ENCODE peak calls at places on chromosomes 16 and 17, in eight cellular contexts. One of them, this sample, is unnamed.

GRCh38 chr17:34098712-34099111 is 156.4 kb upstream of the CCL2 start:
- DNase-seq in stimulated activated CD4-positive, alpha-beta T cell treated with anti-CD3 and anti-CD28 coated beads, Interleukin-1b, Interleukin-23, amount 100 ng/mL, for 1 hour: no peak
- DNase-seq in KG1: no peak
- DNase-seq in AG10803: no peak
- DNase-seq in activated effector memory CD4-positive, alpha-beta T cell treated with Interleukin-2 at 50 U/mL for 16 hours: no peak
- DNase-seq in pulmonary artery endothelial cell: no peak
- DNase-seq in AG08396: no peak
- DNase-seq in stimulated activated CD8-positive, alpha-beta memory T cell treated with anti-CD3 and anti-CD28 coated beads, Interleukin-4, amount 100 ng/mL, for 24 hours: no peak
- DNase-seq in this sample: no peak

GRCh38 chr16:85416267-85417109 is 196.6 kb upstream of the GSE1 start:
- DNase-seq in stimulated activated CD4-positive, alpha-beta T cell treated with anti-CD3 and anti-CD28 coated beads, Interleukin-1b, Interleukin-23, amount 100 ng/mL, for 1 hour: peak
- DNase-seq in KG1: peak
- DNase-seq in AG10803: peak
- DNase-seq in activated effector memory CD4-positive, alpha-beta T cell treated with Interleukin-2 at 50 U/mL for 16 hours: peak
- DNase-seq in pulmonary artery endothelial cell: no peak
- DNase-seq in AG08396: peak
- DNase-seq in stimulated activated CD8-positive, alpha-beta memory T cell treated with anti-CD3 and anti-CD28 coated beads, Interleukin-4, amount 100 ng/mL, for 24 hours: peak
- DNase-seq in this sample: peak

GRCh38 chr17:69423450-69423849 is 9.0 kb downstream of the MAP2K6 start:
- DNase-seq in stimulated activated CD4-positive, alpha-beta T cell treated with anti-CD3 and anti-CD28 coated beads, Interleukin-1b, Interleukin-23, amount 100 ng/mL, for 1 hour: no peak
- DNase-seq in KG1: peak
- DNase-seq in AG10803: no peak
- DNase-seq in activated effector memory CD4-positive, alpha-beta T cell treated with Interleukin-2 at 50 U/mL for 16 hours: no peak
- DNase-seq in pulmonary artery endothelial cell: peak
- DNase-seq in AG08396: no peak
- DNase-seq in stimulated activated CD8-positive, alpha-beta memory T cell treated with anti-CD3 and anti-CD28 coated beads, Interleukin-4, amount 100 ng/mL, for 24 hours: no peak
- DNase-seq in this sample: no peak

GRCh38 chr17:61361084-61361483 is 38.6 kb upstream of the TBX2 start:
- DNase-seq in stimulated activated CD4-positive, alpha-beta T cell treated with anti-CD3 and anti-CD28 coated beads, Interleukin-1b, Interleukin-23, amount 100 ng/mL, for 1 hour: no peak
- DNase-seq in KG1: no peak
- DNase-seq in AG10803: peak
- DNase-seq in activated effector memory CD4-positive, alpha-beta T cell treated with Interleukin-2 at 50 U/mL for 16 hours: no peak
- DNase-seq in pulmonary artery endothelial cell: no peak
- DNase-seq in AG08396: peak
- DNase-seq in stimulated activated CD8-positive, alpha-beta memory T cell treated with anti-CD3 and anti-CD28 coated beads, Interleukin-4, amount 100 ng/mL, for 24 hours: no peak
- DNase-seq in this sample: peak

GRCh38 chr17:9209347-9209746 is 188.0 kb downstream of the NTN1 start:
- DNase-seq in stimulated activated CD4-positive, alpha-beta T cell treated with anti-CD3 and anti-CD28 coated beads, Interleukin-1b, Interleukin-23, amount 100 ng/mL, for 1 hour: no peak
- DNase-seq in KG1: no peak
- DNase-seq in AG10803: no peak
- DNase-seq in activated effector memory CD4-positive, alpha-beta T cell treated with Interleukin-2 at 50 U/mL for 16 hours: no peak
- DNase-seq in pulmonary artery endothelial cell: no peak
- DNase-seq in AG08396: no peak
- DNase-seq in stimulated activated CD8-positive, alpha-beta memory T cell treated with anti-CD3 and anti-CD28 coated beads, Interleukin-4, amount 100 ng/mL, for 24 hours: no peak
- DNase-seq in this sample: no peak

GRCh38 chr17:48551206-48551597 is 6.3 kb upstream of the HOXB2 start:
- DNase-seq in stimulated activated CD4-positive, alpha-beta T cell treated with anti-CD3 and anti-CD28 coated beads, Interleukin-1b, Interleukin-23, amount 100 ng/mL, for 1 hour: no peak
- DNase-seq in KG1: no peak
- DNase-seq in AG10803: no peak
- DNase-seq in activated effector memory CD4-positive, alpha-beta T cell treated with Interleukin-2 at 50 U/mL for 16 hours: no peak
- DNase-seq in pulmonary artery endothelial cell: no peak
- DNase-seq in AG08396: no peak
- DNase-seq in stimulated activated CD8-positive, alpha-beta memory T cell treated with anti-CD3 and anti-CD28 coated beads, Interleukin-4, amount 100 ng/mL, for 24 hours: no peak
- DNase-seq in this sample: no peak

GRCh38 chr16:83682126-83682857 is 125.5 kb upstream of the HSBP1 start:
- DNase-seq in stimulated activated CD4-positive, alpha-beta T cell treated with anti-CD3 and anti-CD28 coated beads, Interleukin-1b, Interleukin-23, amount 100 ng/mL, for 1 hour: no peak
- DNase-seq in KG1: no peak
- DNase-seq in AG10803: peak
- DNase-seq in activated effector memory CD4-positive, alpha-beta T cell treated with Interleukin-2 at 50 U/mL for 16 hours: no peak
- DNase-seq in pulmonary artery endothelial cell: no peak
- DNase-seq in AG08396: no peak
- DNase-seq in stimulated activated CD8-positive, alpha-beta memory T cell treated with anti-CD3 and anti-CD28 coated beads, Interleukin-4, amount 100 ng/mL, for 24 hours: no peak
- DNase-seq in this sample: no peak

GRCh38 chr16:88945473-88945872 is 31.5 kb downstream of the CBFA2T3 start:
- DNase-seq in stimulated activated CD4-positive, alpha-beta T cell treated with anti-CD3 and anti-CD28 coated beads, Interleukin-1b, Interleukin-23, amount 100 ng/mL, for 1 hour: no peak
- DNase-seq in KG1: no peak
- DNase-seq in AG10803: no peak
- DNase-seq in activated effector memory CD4-positive, alpha-beta T cell treated with Interleukin-2 at 50 U/mL for 16 hours: no peak
- DNase-seq in pulmonary artery endothelial cell: no peak
- DNase-seq in AG08396: no peak
- DNase-seq in stimulated activated CD8-positive, alpha-beta memory T cell treated with anti-CD3 and anti-CD28 coated beads, Interleukin-4, amount 100 ng/mL, for 24 hours: no peak
- DNase-seq in this sample: no peak

GRCh38 chr17:80811181-80812105 is 180.2 kb upstream of the CHMP6 start:
- DNase-seq in stimulated activated CD4-positive, alpha-beta T cell treated with anti-CD3 and anti-CD28 coated beads, Interleukin-1b, Interleukin-23, amount 100 ng/mL, for 1 hour: no peak
- DNase-seq in KG1: no peak
- DNase-seq in AG10803: no peak
- DNase-seq in activated effector memory CD4-positive, alpha-beta T cell treated with Interleukin-2 at 50 U/mL for 16 hours: peak
- DNase-seq in pulmonary artery endothelial cell: no peak
- DNase-seq in AG08396: no peak
- DNase-seq in stimulated activated CD8-positive, alpha-beta memory T cell treated with anti-CD3 and anti-CD28 coated beads, Interleukin-4, amount 100 ng/mL, for 24 hours: no peak
- DNase-seq in this sample: no peak

GRCh38 chr17:4786516-4786915 is 352 bp upstream of the VMO1 start:
- DNase-seq in stimulated activated CD4-positive, alpha-beta T cell treated with anti-CD3 and anti-CD28 coated beads, Interleukin-1b, Interleukin-23, amount 100 ng/mL, for 1 hour: no peak
- DNase-seq in KG1: no peak
- DNase-seq in AG10803: peak
- DNase-seq in activated effector memory CD4-positive, alpha-beta T cell treated with Interleukin-2 at 50 U/mL for 16 hours: no peak
- DNase-seq in pulmonary artery endothelial cell: no peak
- DNase-seq in AG08396: no peak
- DNase-seq in stimulated activated CD8-positive, alpha-beta memory T cell treated with anti-CD3 and anti-CD28 coated beads, Interleukin-4, amount 100 ng/mL, for 24 hours: no peak
- DNase-seq in this sample: peak

GRCh38 chr17:34389343-34389742 is 26.3 kb upstream of the CCL1 start:
- DNase-seq in stimulated activated CD4-positive, alpha-beta T cell treated with anti-CD3 and anti-CD28 coated beads, Interleukin-1b, Interleukin-23, amount 100 ng/mL, for 1 hour: no peak
- DNase-seq in KG1: no peak
- DNase-seq in AG10803: no peak
- DNase-seq in activated effector memory CD4-positive, alpha-beta T cell treated with Interleukin-2 at 50 U/mL for 16 hours: no peak
- DNase-seq in pulmonary artery endothelial cell: no peak
- DNase-seq in AG08396: no peak
- DNase-seq in stimulated activated CD8-positive, alpha-beta memory T cell treated with anti-CD3 and anti-CD28 coated beads, Interleukin-4, amount 100 ng/mL, for 24 hours: no peak
- DNase-seq in this sample: no peak

GRCh38 chr16:6510261-6510660 is 822.4 kb upstream of the RBFOX1 start:
- DNase-seq in stimulated activated CD4-positive, alpha-beta T cell treated with anti-CD3 and anti-CD28 coated beads, Interleukin-1b, Interleukin-23, amount 100 ng/mL, for 1 hour: no peak
- DNase-seq in KG1: no peak
- DNase-seq in AG10803: no peak
- DNase-seq in activated effector memory CD4-positive, alpha-beta T cell treated with Interleukin-2 at 50 U/mL for 16 hours: no peak
- DNase-seq in pulmonary artery endothelial cell: no peak
- DNase-seq in AG08396: no peak
- DNase-seq in stimulated activated CD8-positive, alpha-beta memory T cell treated with anti-CD3 and anti-CD28 coated beads, Interleukin-4, amount 100 ng/mL, for 24 hours: no peak
- DNase-seq in this sample: no peak